ENCODE peak calls at places on chromosomes 12 and 14, in six cellular contexts. M is naive thymus-derived CD8-positive, alpha-beta T cell; O is frontal cortex; B is progenitor cell of endocrine pancreas; A is GM23338; P is H7. H is an unnamed sample.

GRCh38 chr12:132610051-132610759 is at the start of gene LRCOL1:
- DNase-seq in P (peak), A (no peak), B (no peak), M (no peak), O (no peak), H (no peak)

GRCh38 chr12:49357099-49357678 is 10.1 kb upstream of the SPATS2 start:
- DNase-seq in O (peak), B (no peak), P (peak), A (peak), M (no peak), H (no peak)

GRCh38 chr12:69481133-69481532 is 10.9 kb downstream of the FRS2 start:
- DNase-seq in M (no peak), A (no peak), P (no peak), B (no peak), O (no peak), H (no peak)

GRCh38 chr12:1470051-1470450 is 124.3 kb downstream of the FBXL14 start:
- DNase-seq in P (no peak), M (no peak), B (no peak), A (no peak), O (no peak), H (no peak)

GRCh38 chr12:107522692-107523477 is 162.7 kb upstream of the PWP1 start:
- DNase-seq in P (peak), A (peak), B (no peak), O (no peak), M (no peak), H (no peak)

GRCh38 chr12:102513272-102513671 is 32.9 kb upstream of the IGF1 start:
- DNase-seq in M (no peak), B (no peak), O (no peak), P (no peak), A (no peak), H (no peak)

GRCh38 chr14:80536456-80536855 is 325.2 kb upstream of the DIO2 start:
- DNase-seq in O (no peak), A (no peak), P (no peak), B (no peak), M (no peak), H (no peak)

GRCh38 chr12:11797317-11797913 is 147.9 kb downstream of the ETV6 start:
- DNase-seq in P (no peak), B (no peak), O (no peak), A (no peak), M (no peak), H (no peak)

GRCh38 chr12:108638997-108639822 is 5.5 kb upstream of the SELPLG start:
- DNase-seq in A (no peak), P (no peak), M (no peak), B (no peak), O (no peak), H (no peak)

GRCh38 chr12:29242921-29243431 is 93.9 kb downstream of the FAR2 start:
- DNase-seq in O (no peak), A (no peak), B (no peak), P (no peak), M (no peak), H (no peak)

GRCh38 chr12:52081263-52081733 is 1.8 kb downstream of the SMIM41 start:
- DNase-seq in P (peak), B (no peak), A (no peak), O (peak), M (peak), H (no peak)

GRCh38 chr14:32331227-32331597 is 2.1 kb downstream of the AKAP6 start:
- DNase-seq in P (no peak), M (no peak), A (no peak), B (no peak), O (no peak), H (no peak)

GRCh38 chr12:130831876-130832405 is 7.1 kb downstream of the STX2 start:
- DNase-seq in B (no peak), M (no peak), P (no peak), O (no peak), A (no peak), H (no peak)

GRCh38 chr12:6778212-6778570 is 5.9 kb downstream of the LAG3 start:
- DNase-seq in O (no peak), P (peak), B (no peak), A (peak), M (no peak), H (no peak)

GRCh38 chr12:26845984-26846383 is 13.0 kb upstream of the ITPR2 start:
- DNase-seq in P (no peak), M (no peak), A (no peak), B (no peak), O (no peak), H (no peak)

GRCh38 chr12:92208613-92209121 is 63.0 kb upstream of the BTG1 start:
- DNase-seq in P (no peak), O (peak), B (no peak), A (no peak), M (no peak), H (no peak)

GRCh38 chr14:52365071-52365470 is 51.0 kb downstream of the PTGER2 start:
- DNase-seq in O (no peak), M (no peak), A (no peak), B (no peak), P (no peak), H (no peak)